ENCODE peak calls at places on chromosomes 6 and 20, in nine cellular contexts. One of them, this sample, is unnamed.

GRCh38 chr6:39923394-39923793 is 10.9 kb downstream of the MOCS1 start:
- DNase-seq in T-cell: no peak
- DNase-seq in heart right ventricle: peak; percentile 65
- DNase-seq in A549: no peak
- DNase-seq in NCI-H1105 treated with DMSO at 0.1 percent for 48 hours: no peak
- DNase-seq in endodermal cell: no peak
- DNase-seq in stimulated activated CD4-positive, alpha-beta T cell treated with anti-CD3 and anti-CD28 coated beads, Interleukin-15, amount 100 ng/mL, for 1 hour: no peak
- DNase-seq in fibroblast of the conjunctiva: no peak
- DNase-seq in CD8-positive, alpha-beta T cell: no peak
- DNase-seq in this sample: peak; percentile 73

GRCh38 chr6:39076086-39076992 is 27.8 kb downstream of the GLP1R start:
- DNase-seq in T-cell: no peak
- DNase-seq in heart right ventricle: no peak
- DNase-seq in A549: no peak
- DNase-seq in NCI-H1105 treated with DMSO at 0.1 percent for 48 hours: no peak
- DNase-seq in endodermal cell: peak; percentile 36
- DNase-seq in stimulated activated CD4-positive, alpha-beta T cell treated with anti-CD3 and anti-CD28 coated beads, Interleukin-15, amount 100 ng/mL, for 1 hour: no peak
- DNase-seq in fibroblast of the conjunctiva: no peak
- DNase-seq in CD8-positive, alpha-beta T cell: no peak
- DNase-seq in this sample: no peak

GRCh38 chr20:33370296-33370695 is 31.0 kb downstream of the CDK5RAP1 start:
- DNase-seq in T-cell: peak; percentile 49
- DNase-seq in heart right ventricle: no peak
- DNase-seq in A549: no peak
- DNase-seq in NCI-H1105 treated with DMSO at 0.1 percent for 48 hours: no peak
- DNase-seq in endodermal cell: no peak
- DNase-seq in stimulated activated CD4-positive, alpha-beta T cell treated with anti-CD3 and anti-CD28 coated beads, Interleukin-15, amount 100 ng/mL, for 1 hour: no peak
- DNase-seq in fibroblast of the conjunctiva: no peak
- DNase-seq in CD8-positive, alpha-beta T cell: peak; percentile 29
- DNase-seq in this sample: no peak

GRCh38 chr6:38806271-38806670 is 91.2 kb downstream of the DNAH8 start:
- DNase-seq in T-cell: no peak
- DNase-seq in heart right ventricle: no peak
- DNase-seq in A549: no peak
- DNase-seq in NCI-H1105 treated with DMSO at 0.1 percent for 48 hours: peak; percentile 35
- DNase-seq in endodermal cell: no peak
- DNase-seq in stimulated activated CD4-positive, alpha-beta T cell treated with anti-CD3 and anti-CD28 coated beads, Interleukin-15, amount 100 ng/mL, for 1 hour: no peak
- DNase-seq in fibroblast of the conjunctiva: no peak
- DNase-seq in CD8-positive, alpha-beta T cell: no peak
- DNase-seq in this sample: no peak

GRCh38 chr6:34940030-34940434 is 51.0 kb downstream of the ANKS1A start:
- DNase-seq in T-cell: no peak
- DNase-seq in heart right ventricle: no peak
- DNase-seq in A549: no peak
- DNase-seq in NCI-H1105 treated with DMSO at 0.1 percent for 48 hours: no peak
- DNase-seq in endodermal cell: no peak
- DNase-seq in stimulated activated CD4-positive, alpha-beta T cell treated with anti-CD3 and anti-CD28 coated beads, Interleukin-15, amount 100 ng/mL, for 1 hour: no peak
- DNase-seq in fibroblast of the conjunctiva: no peak
- DNase-seq in CD8-positive, alpha-beta T cell: no peak
- DNase-seq in this sample: no peak

GRCh38 chr20:14951707-14952106 is 614.3 kb upstream of the FLRT3 start:
- DNase-seq in T-cell: no peak
- DNase-seq in heart right ventricle: no peak
- DNase-seq in A549: peak; percentile 73
- DNase-seq in NCI-H1105 treated with DMSO at 0.1 percent for 48 hours: no peak
- DNase-seq in endodermal cell: no peak
- DNase-seq in stimulated activated CD4-positive, alpha-beta T cell treated with anti-CD3 and anti-CD28 coated beads, Interleukin-15, amount 100 ng/mL, for 1 hour: no peak
- DNase-seq in fibroblast of the conjunctiva: peak; percentile 9
- DNase-seq in CD8-positive, alpha-beta T cell: no peak
- DNase-seq in this sample: no peak

GRCh38 chr6:5125152-5126006 is 40.2 kb downstream of the PPP1R3G start:
- DNase-seq in T-cell: no peak
- DNase-seq in heart right ventricle: no peak
- DNase-seq in A549: peak; percentile 16
- DNase-seq in NCI-H1105 treated with DMSO at 0.1 percent for 48 hours: no peak
- DNase-seq in endodermal cell: peak; percentile 44
- DNase-seq in stimulated activated CD4-positive, alpha-beta T cell treated with anti-CD3 and anti-CD28 coated beads, Interleukin-15, amount 100 ng/mL, for 1 hour: no peak
- DNase-seq in fibroblast of the conjunctiva: peak; percentile 36
- DNase-seq in CD8-positive, alpha-beta T cell: no peak
- DNase-seq in this sample: no peak

GRCh38 chr20:24572140-24572539 is 102.7 kb downstream of the SYNDIG1 start:
- DNase-seq in T-cell: no peak
- DNase-seq in heart right ventricle: no peak
- DNase-seq in A549: no peak
- DNase-seq in NCI-H1105 treated with DMSO at 0.1 percent for 48 hours: no peak
- DNase-seq in endodermal cell: no peak
- DNase-seq in stimulated activated CD4-positive, alpha-beta T cell treated with anti-CD3 and anti-CD28 coated beads, Interleukin-15, amount 100 ng/mL, for 1 hour: no peak
- DNase-seq in fibroblast of the conjunctiva: no peak
- DNase-seq in CD8-positive, alpha-beta T cell: no peak
- DNase-seq in this sample: no peak

GRCh38 chr20:38196592-38196991 is 31.5 kb upstream of the TGM2 start:
- DNase-seq in T-cell: no peak
- DNase-seq in heart right ventricle: peak; percentile 65
- DNase-seq in A549: no peak
- DNase-seq in NCI-H1105 treated with DMSO at 0.1 percent for 48 hours: no peak
- DNase-seq in endodermal cell: peak; percentile 27
- DNase-seq in stimulated activated CD4-positive, alpha-beta T cell treated with anti-CD3 and anti-CD28 coated beads, Interleukin-15, amount 100 ng/mL, for 1 hour: no peak
- DNase-seq in fibroblast of the conjunctiva: peak; percentile 86
- DNase-seq in CD8-positive, alpha-beta T cell: no peak
- DNase-seq in this sample: peak; percentile 82

GRCh38 chr6:155314773-155315515 is 660 bp upstream of the TFB1M start:
- DNase-seq in T-cell: no peak
- DNase-seq in heart right ventricle: peak; percentile 34
- DNase-seq in A549: peak; percentile 88
- DNase-seq in NCI-H1105 treated with DMSO at 0.1 percent for 48 hours: peak; percentile 98
- DNase-seq in endodermal cell: no peak
- DNase-seq in stimulated activated CD4-positive, alpha-beta T cell treated with anti-CD3 and anti-CD28 coated beads, Interleukin-15, amount 100 ng/mL, for 1 hour: no peak
- DNase-seq in fibroblast of the conjunctiva: peak; percentile 86
- DNase-seq in CD8-positive, alpha-beta T cell: no peak
- DNase-seq in this sample: peak; percentile 56

GRCh38 chr6:53151676-53152075 is 3.0 kb upstream of the GCM1 start:
- DNase-seq in T-cell: no peak
- DNase-seq in heart right ventricle: no peak
- DNase-seq in A549: peak; percentile 25
- DNase-seq in NCI-H1105 treated with DMSO at 0.1 percent for 48 hours: no peak
- DNase-seq in endodermal cell: peak; percentile 83
- DNase-seq in stimulated activated CD4-positive, alpha-beta T cell treated with anti-CD3 and anti-CD28 coated beads, Interleukin-15, amount 100 ng/mL, for 1 hour: no peak
- DNase-seq in fibroblast of the conjunctiva: no peak
- DNase-seq in CD8-positive, alpha-beta T cell: no peak
- DNase-seq in this sample: no peak